ENCODE peak calls at places on chromosomes 3 and 15, in four cellular contexts. One of them, this sample, is unnamed.
A peak's percentile ranks its signal among the peaks of the same experiment; 100 is the strongest.

GRCh38 chr3:193851941-193852674 is 259.1 kb downstream of the OPA1 start:
- DNase-seq in M059J: no peak
- DNase-seq in nephron progenitor cell: peak; percentile 32
- DNase-seq in DMS153: peak; percentile 8
- DNase-seq in this sample: no peak

GRCh38 chr3:7728566-7729519 is 772.8 kb upstream of the LMCD1 start:
- DNase-seq in DMS153: no peak
- DNase-seq in M059J: no peak
- DNase-seq in nephron progenitor cell: no peak
- DNase-seq in this sample: no peak

GRCh38 chr3:100032262-100032661 is 82.0 kb downstream of the FILIP1L start:
- DNase-seq in M059J: peak; percentile 87
- DNase-seq in nephron progenitor cell: no peak
- DNase-seq in DMS153: no peak
- DNase-seq in this sample: no peak

GRCh38 chr3:30352919-30353318 is 253.5 kb upstream of the TGFBR2 start:
- DNase-seq in M059J: no peak
- DNase-seq in nephron progenitor cell: no peak
- DNase-seq in DMS153: no peak
- DNase-seq in this sample: no peak

GRCh38 chr15:64162869-64163661 is at the start of gene PPIB:
- DNase-seq in DMS153: peak; percentile 91
- DNase-seq in M059J: peak; percentile 97
- DNase-seq in nephron progenitor cell: peak; percentile 93
- DNase-seq in this sample: peak; percentile 91

GRCh38 chr3:18351823-18352744 is 73.1 kb downstream of the SATB1 start:
- DNase-seq in DMS153: peak; percentile 66
- DNase-seq in nephron progenitor cell: no peak
- DNase-seq in M059J: no peak
- DNase-seq in this sample: peak; percentile 94

GRCh38 chr3:188929138-188929537 is 242.6 kb upstream of the TPRG1 start:
- DNase-seq in M059J: peak; percentile 34
- DNase-seq in DMS153: peak; percentile 35
- DNase-seq in nephron progenitor cell: no peak
- DNase-seq in this sample: no peak

GRCh38 chr3:30878862-30879261 is 15.6 kb downstream of the GADL1 start:
- DNase-seq in nephron progenitor cell: no peak
- DNase-seq in DMS153: no peak
- DNase-seq in M059J: no peak
- DNase-seq in this sample: no peak

GRCh38 chr15:47411733-47412530 is 305.4 kb upstream of the SEMA6D start:
- DNase-seq in DMS153: no peak
- DNase-seq in M059J: no peak
- DNase-seq in nephron progenitor cell: no peak
- DNase-seq in this sample: no peak

GRCh38 chr3:117074833-117075232 is 365.3 kb downstream of the TUSC7 start:
- DNase-seq in M059J: no peak
- DNase-seq in DMS153: no peak
- DNase-seq in nephron progenitor cell: no peak
- DNase-seq in this sample: no peak

GRCh38 chr3:112377418-112378071 is 44.6 kb downstream of the CD200 start:
- DNase-seq in nephron progenitor cell: peak; percentile 12
- DNase-seq in DMS153: no peak
- DNase-seq in M059J: peak; percentile 43
- DNase-seq in this sample: no peak

GRCh38 chr3:4290272-4290893 is 12.8 kb upstream of the SETMAR start:
- DNase-seq in DMS153: no peak
- DNase-seq in nephron progenitor cell: peak; percentile 43
- DNase-seq in M059J: peak; percentile 19
- DNase-seq in this sample: no peak

GRCh38 chr15:75729304-75730069 is 16.8 kb upstream of the CSPG4 start:
- DNase-seq in DMS153: no peak
- DNase-seq in nephron progenitor cell: no peak
- DNase-seq in M059J: no peak
- DNase-seq in this sample: no peak

GRCh38 chr3:160287666-160288065 is 62.4 kb downstream of the C3orf80 start:
- DNase-seq in DMS153: no peak
- DNase-seq in M059J: no peak
- DNase-seq in nephron progenitor cell: no peak
- DNase-seq in this sample: no peak

GRCh38 chr15:37099321-37100108 is 834 bp downstream of the MEIS2 start:
- DNase-seq in DMS153: no peak
- DNase-seq in nephron progenitor cell: peak; percentile 25
- DNase-seq in M059J: peak; percentile 67
- DNase-seq in this sample: no peak

GRCh38 chr3:124510290-124510689 is 220.0 kb upstream of the UMPS start:
- DNase-seq in nephron progenitor cell: no peak
- DNase-seq in DMS153: no peak
- DNase-seq in M059J: peak; percentile 76
- DNase-seq in this sample: no peak

GRCh38 chr3:65138531-65138930 is 450.7 kb upstream of the ADAMTS9 start:
- DNase-seq in nephron progenitor cell: no peak
- DNase-seq in M059J: no peak
- DNase-seq in DMS153: no peak
- DNase-seq in this sample: no peak

GRCh38 chr3:120448707-120449650 is 1.8 kb downstream of the FSTL1 start:
- DNase-seq in nephron progenitor cell: peak; percentile 8
- DNase-seq in M059J: peak; percentile 88
- DNase-seq in DMS153: no peak
- DNase-seq in this sample: no peak

GRCh38 chr3:136247436-136247835 is 2.7 kb upstream of the PCCB start:
- DNase-seq in DMS153: no peak
- DNase-seq in M059J: no peak
- DNase-seq in nephron progenitor cell: no peak
- DNase-seq in this sample: no peak

This sample was measured in NCI-H2029.